ENCODE peak calls at places on chromosomes 2 and 18, in eight cellular contexts. J is AG04449, U is fibroblast of mammary gland, G is fibroblast of the aortic adventitia, E is NB4, D is upper lobe of right lung, O is cardiac fibroblast, N is epithelial cell of proximal tubule. M is an unnamed sample.

GRCh38 chr2:186058604-186059003 is 320.0 kb downstream of the FSIP2 start:
- DNase-seq in U (no peak), D (no peak), N (no peak), J (no peak), G (no peak), O (no peak), E (no peak), M (no peak)

GRCh38 chr2:85132392-85132791 is 800 bp upstream of the TCF7L1 start:
- DNase-seq in G (peak), J (no peak), U (no peak), O (no peak), N (no peak), E (no peak), D (no peak), M (no peak)

GRCh38 chr18:3248670-3249359 is 1.2 kb downstream of the MYL12A start:
- DNase-seq in U (peak), O (peak), E (peak), D (no peak), G (peak), J (no peak), N (no peak), M (peak)

GRCh38 chr2:1557467-1557820 is 144.2 kb downstream of the TPO start:
- DNase-seq in N (no peak), U (no peak), J (no peak), O (no peak), E (no peak), G (no peak), D (no peak), M (no peak)

GRCh38 chr2:157244691-157245090 is 12.8 kb upstream of the GALNT5 start:
- DNase-seq in E (no peak), J (no peak), O (no peak), D (no peak), N (no peak), G (no peak), U (no peak), M (no peak)

GRCh38 chr2:239966848-239967136 is 58.4 kb downstream of the NDUFA10 start:
- DNase-seq in G (peak), U (peak), N (no peak), E (no peak), O (no peak), D (no peak), J (no peak), M (no peak)

GRCh38 chr18:36328385-36328858 is 30.9 kb downstream of the FHOD3 start:
- DNase-seq in J (no peak), G (no peak), O (no peak), N (no peak), D (no peak), U (no peak), E (no peak), M (no peak)

GRCh38 chr18:23499571-23499889 is 3.8 kb upstream of the RMC1 start:
- DNase-seq in G (no peak), U (no peak), O (no peak), J (no peak), E (no peak), D (no peak), N (no peak), M (no peak)

GRCh38 chr18:47975105-47975504 is 44.6 kb upstream of the SMAD2 start:
- DNase-seq in D (no peak), J (no peak), N (no peak), E (no peak), O (no peak), U (no peak), G (no peak), M (no peak)

GRCh38 chr2:100984892-100985307 is 17.2 kb upstream of the RPL31 start:
- DNase-seq in D (peak), O (peak), N (no peak), G (peak), U (peak), E (peak), J (no peak), M (peak)

GRCh38 chr2:158501301-158501700 is 44.5 kb downstream of the PKP4 start:
- DNase-seq in J (no peak), D (no peak), E (no peak), O (no peak), G (no peak), N (no peak), U (no peak), M (no peak)

GRCh38 chr2:60072609-60073008 is 480.8 kb downstream of the BCL11A start:
- DNase-seq in D (no peak), N (no peak), G (no peak), U (no peak), O (no peak), E (no peak), J (no peak), M (no peak)

GRCh38 chr2:223696719-223697118 is 94.6 kb upstream of the SCG2 start:
- DNase-seq in O (peak), G (peak), U (peak), J (no peak), D (no peak), E (no peak), N (peak), M (peak)

DNA sequence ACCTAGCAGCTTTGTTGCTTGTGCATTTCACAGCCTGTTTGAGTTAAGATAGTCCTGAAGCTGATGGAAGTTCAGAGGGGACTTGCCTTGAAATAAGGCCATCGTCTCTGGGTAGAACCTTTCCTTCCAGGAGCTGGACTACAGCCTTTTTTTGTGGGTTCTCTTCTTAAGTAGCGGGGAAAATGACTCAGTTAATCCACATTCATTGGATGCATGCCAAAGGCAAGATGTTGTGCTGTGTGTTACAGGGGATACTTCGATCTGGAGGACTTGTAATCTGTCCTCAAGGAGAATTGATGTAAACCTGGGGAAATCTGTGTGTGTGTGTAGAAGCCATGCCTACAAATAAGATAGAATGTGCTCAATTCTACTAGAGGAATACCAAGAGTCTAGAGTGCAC is 46.8 kb downstream of the RPIA start:
- DNase-seq in E (no peak), J (no peak), D (no peak), G (peak), U (peak), N (no peak), O (peak), M (peak)
- H3K4me3 ChIP-seq in E (no peak), J (no peak), D (no peak), G (no peak), U (no peak), N (no peak), O (no peak), M (no peak)

DNA sequence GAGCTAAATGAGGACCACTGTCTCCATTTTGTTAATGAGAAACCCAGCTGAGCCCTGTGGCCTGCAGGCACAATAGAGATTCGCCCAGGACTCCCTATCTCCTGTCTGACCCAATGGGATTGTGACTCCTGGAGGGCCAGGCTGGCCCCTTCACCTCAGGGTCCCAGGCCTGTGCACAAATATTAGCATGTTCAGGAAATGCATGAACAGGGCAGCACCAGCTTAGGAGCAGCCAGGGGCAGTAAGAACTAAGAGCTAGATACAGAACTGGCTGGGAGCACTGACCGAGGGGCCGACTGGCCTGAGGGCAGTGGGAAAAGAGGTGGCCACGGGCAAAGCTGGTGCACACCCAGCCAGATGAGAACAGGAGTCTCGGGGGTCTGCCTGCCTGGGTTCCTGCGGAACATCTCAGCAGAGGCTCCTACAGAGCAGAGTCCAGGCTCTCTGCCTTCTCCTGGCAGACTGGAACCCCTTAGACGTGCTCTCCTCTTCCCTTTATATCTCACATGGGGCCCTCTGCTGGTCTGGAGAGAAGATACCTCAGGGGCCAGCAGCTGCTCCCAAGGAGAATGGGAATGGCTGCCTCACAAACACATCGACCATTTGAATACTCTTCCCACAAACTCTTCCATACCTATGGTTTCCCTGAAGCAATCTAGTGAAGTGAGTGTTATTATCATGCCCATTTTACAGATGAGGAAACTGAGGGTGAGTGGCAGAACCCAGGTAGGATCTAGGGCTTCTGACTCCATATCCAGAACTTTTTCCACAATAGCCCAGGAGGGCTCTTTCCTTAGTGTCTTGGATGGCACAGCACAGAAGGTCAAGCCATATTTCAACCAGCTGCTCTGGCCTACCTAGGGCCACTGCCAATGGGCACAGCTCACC is 77.6 kb upstream of the OTOF start:
- DNase-seq in G (no peak), E (peak), U (no peak), D (peak), O (peak), J (no peak), N (no peak), M (no peak)
- TF ChIP-seq CTCF in G (no peak), E (peak), U (peak), D (no peak), O (no peak), J (no peak), N (peak), M (no peak)

GRCh38 chr2:79716266-79716665 is 203.4 kb downstream of the CTNNA2 start:
- DNase-seq in E (no peak), U (no peak), G (no peak), D (no peak), N (no peak), J (no peak), O (no peak), M (no peak)
- H3K4me3 ChIP-seq in E (no peak), U (no peak), G (no peak), D (no peak), N (no peak), J (no peak), O (no peak), M (no peak)

DNA sequence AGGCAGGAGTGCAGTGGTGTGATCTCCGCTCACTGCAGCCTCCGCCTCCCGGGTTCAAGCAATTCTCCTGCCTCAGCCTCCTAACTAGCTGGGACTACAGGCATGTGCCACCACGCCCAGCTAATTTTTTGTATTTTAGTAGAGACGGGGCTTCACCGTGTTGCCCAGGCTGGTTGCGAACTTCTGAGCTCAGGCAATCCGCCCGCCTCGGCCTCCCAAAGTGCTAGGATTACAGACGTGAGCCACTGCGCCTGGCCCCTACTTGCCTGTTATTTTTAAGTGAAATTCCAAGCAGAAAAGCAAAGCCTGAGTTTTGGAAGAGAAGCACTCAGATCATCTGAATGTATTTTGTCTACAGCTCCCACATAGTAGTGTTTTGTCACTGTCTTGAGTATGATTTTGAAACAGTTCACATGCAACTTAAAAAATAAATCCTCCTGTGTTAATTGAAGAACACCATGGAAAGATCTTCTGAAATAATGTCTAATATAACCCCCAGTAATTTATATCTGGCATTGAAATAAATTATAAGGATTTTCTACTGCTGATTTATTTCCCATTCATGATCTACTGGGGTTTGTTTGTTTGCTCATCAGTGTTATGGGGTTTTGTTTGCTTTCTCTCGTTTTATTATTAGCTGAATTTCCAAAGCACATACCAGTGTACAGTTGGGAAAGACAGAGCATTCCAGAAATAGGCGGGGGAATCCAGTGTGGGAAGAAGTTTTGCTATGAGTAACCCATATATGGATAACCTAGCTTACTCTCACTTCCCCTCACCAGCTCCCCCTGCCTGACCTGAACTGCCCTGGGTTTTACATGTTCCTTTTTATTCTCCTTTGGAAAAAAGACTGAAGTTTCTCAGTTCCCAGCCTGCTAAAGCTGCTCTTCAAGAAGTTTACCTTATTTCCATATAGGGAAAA is 80.1 kb upstream of the MAP3K20 start:
- DNase-seq in G (peak), E (peak), D (no peak), N (peak), O (peak), J (peak), U (peak), M (peak)
- TF ChIP-seq CTCF in G (peak), E (no peak), D (peak), N (peak), O (peak), J (peak), U (peak), M (peak)

DNA sequence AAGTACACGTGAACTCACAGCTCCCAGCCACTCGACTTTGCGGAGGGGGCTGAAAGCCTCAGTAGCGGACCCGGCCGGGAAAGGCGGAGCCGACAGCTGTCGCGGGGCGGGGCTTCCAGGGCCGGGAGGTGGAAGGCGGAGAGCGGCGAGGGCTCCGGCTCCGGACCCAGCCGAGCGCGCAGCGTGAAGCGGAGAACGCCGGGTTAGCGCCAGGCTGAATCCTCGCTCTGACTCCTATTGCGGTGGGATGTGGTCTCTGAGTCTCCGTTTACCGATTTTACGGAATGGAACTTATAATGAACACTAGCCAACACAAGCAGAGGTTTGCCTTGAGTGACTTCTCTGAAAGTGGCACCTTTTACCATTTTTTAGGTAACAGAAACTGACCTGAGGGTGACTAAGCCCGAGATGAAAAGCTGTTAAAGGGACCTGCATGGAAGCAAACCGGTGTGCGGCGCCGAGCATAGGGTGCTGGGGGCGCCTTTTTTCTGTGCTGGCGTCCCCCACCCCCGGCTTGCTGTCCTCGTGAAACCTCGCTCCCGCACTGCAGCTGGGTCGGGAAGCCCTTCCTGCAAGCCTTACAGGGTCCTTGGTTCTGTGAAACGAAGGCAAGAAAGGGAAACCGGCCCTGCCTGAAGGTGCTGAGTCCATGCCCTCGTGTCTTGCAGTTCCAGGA is 72.9 kb downstream of the EN1 start:
- DNase-seq in J (no peak), D (peak), G (peak), O (peak), E (no peak), U (peak), N (no peak), M (peak)
- H3K4me3 ChIP-seq in J (peak), D (peak), G (peak), O (peak), E (no peak), U (peak), N (peak), M (peak)